ENCODE peak calls at places on chromosomes 13 and 19, in six cellular contexts. One of them, this sample, is unnamed.

GRCh38 chr19:37955986-37956385 is 49.0 kb downstream of the SIPA1L3 start:
- DNase-seq in K562: no peak
- DNase-seq in HepG2: no peak
- DNase-seq in H1: no peak
- DNase-seq in GM12878: no peak
- DNase-seq in HCT116: no peak
- DNase-seq in this sample: no peak

GRCh38 chr19:45442408-45442926 is 18.8 kb upstream of the ERCC1 start:
- DNase-seq in K562: no peak
- DNase-seq in HepG2: no peak
- DNase-seq in H1: no peak
- DNase-seq in GM12878: no peak
- DNase-seq in HCT116: no peak
- DNase-seq in this sample: no peak

GRCh38 chr19:46115396-46116109 is 8.9 kb downstream of the IGFL3 start:
- DNase-seq in K562: no peak
- DNase-seq in HepG2: no peak
- DNase-seq in H1: no peak
- DNase-seq in GM12878: peak; percentile 31
- DNase-seq in HCT116: peak; percentile 33
- DNase-seq in this sample: no peak

GRCh38 chr13:96091164-96091931 is 1.4 kb downstream of the HS6ST3 start:
- DNase-seq in K562: no peak
- DNase-seq in HepG2: no peak
- DNase-seq in H1: no peak
- DNase-seq in GM12878: no peak
- DNase-seq in HCT116: no peak
- DNase-seq in this sample: no peak

GRCh38 chr13:40101708-40102359 is 446.4 kb downstream of the COG6 start:
- DNase-seq in K562: no peak
- DNase-seq in HepG2: no peak
- DNase-seq in H1: no peak
- DNase-seq in GM12878: peak; percentile 54
- DNase-seq in HCT116: no peak
- DNase-seq in this sample: no peak

GRCh38 chr13:34085199-34085598 is 267.2 kb downstream of the RFC3 start:
- DNase-seq in K562: no peak
- DNase-seq in HepG2: no peak
- DNase-seq in H1: no peak
- DNase-seq in GM12878: no peak
- DNase-seq in HCT116: no peak
- DNase-seq in this sample: no peak

GRCh38 chr19:45403781-45404556 is 900 bp downstream of the PPP1R13L start:
- DNase-seq in K562: peak; percentile 89
- DNase-seq in HepG2: peak; percentile 70
- DNase-seq in H1: no peak
- DNase-seq in GM12878: no peak
- DNase-seq in HCT116: no peak
- DNase-seq in this sample: no peak

GRCh38 chr13:48600374-48601364 is 53.1 kb upstream of the CYSLTR2 start:
- DNase-seq in K562: no peak
- DNase-seq in HepG2: peak; percentile 32
- DNase-seq in H1: no peak
- DNase-seq in GM12878: no peak
- DNase-seq in HCT116: no peak
- DNase-seq in this sample: no peak

GRCh38 chr19:862529-863304 is 3.3 kb downstream of the CFD start:
- DNase-seq in K562: peak; percentile 91
- DNase-seq in HepG2: no peak
- DNase-seq in H1: peak; percentile 70
- DNase-seq in GM12878: peak; percentile 12
- DNase-seq in HCT116: no peak
- DNase-seq in this sample: peak; percentile 39

GRCh38 chr13:59230484-59231264 is 933.1 kb downstream of the DIAPH3 start:
- DNase-seq in K562: no peak
- DNase-seq in HepG2: no peak
- DNase-seq in H1: no peak
- DNase-seq in GM12878: no peak
- DNase-seq in HCT116: no peak
- DNase-seq in this sample: no peak

GRCh38 chr13:94178625-94179244 is 300.7 kb downstream of the DCT start:
- DNase-seq in K562: no peak
- DNase-seq in HepG2: peak; percentile 53
- DNase-seq in H1: no peak
- DNase-seq in GM12878: no peak
- DNase-seq in HCT116: no peak
- DNase-seq in this sample: no peak

GRCh38 chr13:44819762-44820161 is 169.5 kb downstream of the NUFIP1 start:
- DNase-seq in K562: no peak
- DNase-seq in HepG2: no peak
- DNase-seq in H1: no peak
- DNase-seq in GM12878: no peak
- DNase-seq in HCT116: no peak
- DNase-seq in this sample: no peak

GRCh38 chr19:7887408-7888144 is 734 bp upstream of the LRRC8E start:
- DNase-seq in K562: no peak
- DNase-seq in HepG2: no peak
- DNase-seq in H1: no peak
- DNase-seq in GM12878: no peak
- DNase-seq in HCT116: no peak
- DNase-seq in this sample: no peak

GRCh38 chr13:98147521-98147920 is 4.6 kb downstream of the FARP1 start:
- DNase-seq in K562: no peak
- DNase-seq in HepG2: peak; percentile 77
- DNase-seq in H1: no peak
- DNase-seq in GM12878: no peak
- DNase-seq in HCT116: no peak
- DNase-seq in this sample: no peak

GRCh38 chr13:57638147-57638890 is 6.8 kb downstream of the PCDH17 start:
- DNase-seq in K562: no peak
- DNase-seq in HepG2: no peak
- DNase-seq in H1: no peak
- DNase-seq in GM12878: no peak
- DNase-seq in HCT116: no peak
- DNase-seq in this sample: no peak

GRCh38 chr19:48868196-48868886 is at the start of gene PLEKHA4:
- DNase-seq in K562: peak; percentile 63
- DNase-seq in HepG2: no peak
- DNase-seq in H1: no peak
- DNase-seq in GM12878: no peak
- DNase-seq in HCT116: no peak
- DNase-seq in this sample: no peak
- H3K4me1 ChIP-seq in K562: peaks cover 51% of the 10 kb centered on the region
- H3K4me1 ChIP-seq in HepG2: peaks cover 27% of the 10 kb centered on the region
- H3K4me1 ChIP-seq in H1: peaks cover 18% of the 10 kb centered on the region
- H3K4me1 ChIP-seq in GM12878: peaks cover 33% of the 10 kb centered on the region
- H3K4me1 ChIP-seq in HCT116: peaks cover 27% of the 10 kb centered on the region
- H3K4me1 ChIP-seq in this sample: peaks cover 4% of the 10 kb centered on the region

GRCh38 chr19:55453861-55454260 is 7.6 kb downstream of the ISOC2 start:
- DNase-seq in K562: no peak
- DNase-seq in HepG2: no peak
- DNase-seq in H1: no peak
- DNase-seq in GM12878: no peak
- DNase-seq in HCT116: no peak
- DNase-seq in this sample: no peak

GRCh38 chr19:55454787-55455243 is 6.6 kb downstream of the ISOC2 start:
- DNase-seq in K562: peak; percentile 77
- DNase-seq in HepG2: peak; percentile 34
- DNase-seq in H1: no peak
- DNase-seq in GM12878: no peak
- DNase-seq in HCT116: no peak
- DNase-seq in this sample: no peak

GRCh38 chr19:55451522-55452380 is 8.7 kb upstream of the SHISA7 start:
- DNase-seq in K562: peak; percentile 44
- DNase-seq in HepG2: no peak
- DNase-seq in H1: no peak
- DNase-seq in GM12878: no peak
- DNase-seq in HCT116: no peak
- DNase-seq in this sample: no peak

GRCh38 chr19:55451163-55451521 is 8.0 kb upstream of the SHISA7 start:
- DNase-seq in K562: no peak
- DNase-seq in HepG2: no peak
- DNase-seq in H1: no peak
- DNase-seq in GM12878: no peak
- DNase-seq in HCT116: no peak
- DNase-seq in this sample: no peak

GRCh38 chr19:55452381-55453325 is 8.8 kb downstream of the ISOC2 start:
- DNase-seq in K562: peak; percentile 97
- DNase-seq in HepG2: peak; percentile 44
- DNase-seq in H1: no peak
- DNase-seq in GM12878: no peak
- DNase-seq in HCT116: no peak
- DNase-seq in this sample: peak; percentile 54
- TF ChIP-seq YY1 in K562: no peak
- TF ChIP-seq YY1 in HepG2: no peak
- TF ChIP-seq YY1 in H1: no peak
- TF ChIP-seq YY1 in GM12878: no peak
- TF ChIP-seq YY1 in HCT116: no peak
- TF ChIP-seq YY1 in this sample: no peak

GRCh38 chr13:27427663-27428062 is 3.2 kb downstream of the GTF3A start:
- DNase-seq in K562: no peak
- DNase-seq in HepG2: no peak
- DNase-seq in H1: no peak
- DNase-seq in GM12878: no peak
- DNase-seq in HCT116: no peak
- DNase-seq in this sample: no peak

GRCh38 chr13:27424246-27425150 is at the start of gene GTF3A:
- DNase-seq in K562: peak; percentile 87
- DNase-seq in HepG2: peak; percentile 59
- DNase-seq in H1: peak; percentile 46
- DNase-seq in GM12878: peak; percentile 71
- DNase-seq in HCT116: peak; percentile 54
- DNase-seq in this sample: peak; percentile 63

GRCh38 chr13:27425151-27425917 is 915 bp downstream of the GTF3A start:
- DNase-seq in K562: no peak
- DNase-seq in HepG2: no peak
- DNase-seq in H1: no peak
- DNase-seq in GM12878: no peak
- DNase-seq in HCT116: no peak
- DNase-seq in this sample: no peak

GRCh38 chr13:27428160-27428559 is 3.7 kb downstream of the GTF3A start:
- DNase-seq in K562: peak; percentile 67
- DNase-seq in HepG2: no peak
- DNase-seq in H1: no peak
- DNase-seq in GM12878: no peak
- DNase-seq in HCT116: no peak
- DNase-seq in this sample: no peak

GRCh38 chr13:27425918-27426630 is 1.7 kb downstream of the GTF3A start:
- DNase-seq in K562: peak; percentile 81
- DNase-seq in HepG2: peak; percentile 62
- DNase-seq in H1: no peak
- DNase-seq in GM12878: peak; percentile 68
- DNase-seq in HCT116: peak; percentile 85
- DNase-seq in this sample: no peak
- H3K9ac ChIP-seq in K562: peak overlapping the region; percentile 98
- H3K9ac ChIP-seq in HepG2: peak overlapping the region; percentile 79
- H3K9ac ChIP-seq in H1: no peak overlapping the region
- H3K9ac ChIP-seq in GM12878: peak overlapping the region; percentile 85
- H3K9ac ChIP-seq in HCT116: peak overlapping the region; percentile 80
- H3K9ac ChIP-seq in this sample: peak overlapping the region; percentile 24

GRCh38 chr13:112203614-112204013 is 136.7 kb downstream of the SOX1 start:
- DNase-seq in K562: no peak
- DNase-seq in HepG2: no peak
- DNase-seq in H1: no peak
- DNase-seq in GM12878: no peak
- DNase-seq in HCT116: no peak
- DNase-seq in this sample: no peak
- H3K4me1 ChIP-seq in K562: no peaks in the 10 kb centered on the region
- H3K4me1 ChIP-seq in HepG2: no peaks in the 10 kb centered on the region
- H3K4me1 ChIP-seq in H1: peaks cover 13% of the 10 kb centered on the region
- H3K4me1 ChIP-seq in GM12878: no peaks in the 10 kb centered on the region
- H3K4me1 ChIP-seq in HCT116: no peaks in the 10 kb centered on the region
- H3K4me1 ChIP-seq in this sample: no peaks in the 10 kb centered on the region

GRCh38 chr13:36341718-36342117 is 4.5 kb downstream of the SPART start:
- DNase-seq in K562: no peak
- DNase-seq in HepG2: no peak
- DNase-seq in H1: no peak
- DNase-seq in GM12878: no peak
- DNase-seq in HCT116: no peak
- DNase-seq in this sample: no peak
- TF ChIP-seq YY1 in K562: no peak
- TF ChIP-seq YY1 in HepG2: no peak
- TF ChIP-seq YY1 in H1: no peak
- TF ChIP-seq YY1 in GM12878: no peak
- TF ChIP-seq YY1 in HCT116: no peak
- TF ChIP-seq YY1 in this sample: no peak

GRCh38 chr19:9151367-9151766 is 11.2 kb downstream of the ZNF317 start:
- DNase-seq in K562: no peak
- DNase-seq in HepG2: no peak
- DNase-seq in H1: no peak
- DNase-seq in GM12878: no peak
- DNase-seq in HCT116: no peak
- DNase-seq in this sample: no peak

GRCh38 chr19:9159891-9160290 is 18.9 kb upstream of the OR7D2 start:
- DNase-seq in K562: no peak
- DNase-seq in HepG2: no peak
- DNase-seq in H1: no peak
- DNase-seq in GM12878: no peak
- DNase-seq in HCT116: no peak
- DNase-seq in this sample: no peak

GRCh38 chr19:9155591-9155990 is 15.4 kb downstream of the ZNF317 start:
- DNase-seq in K562: no peak
- DNase-seq in HepG2: no peak
- DNase-seq in H1: no peak
- DNase-seq in GM12878: no peak
- DNase-seq in HCT116: no peak
- DNase-seq in this sample: no peak

GRCh38 chr19:9161427-9161826 is 17.4 kb upstream of the OR7D2 start:
- DNase-seq in K562: no peak
- DNase-seq in HepG2: no peak
- DNase-seq in H1: no peak
- DNase-seq in GM12878: no peak
- DNase-seq in HCT116: no peak
- DNase-seq in this sample: no peak

DNA sequence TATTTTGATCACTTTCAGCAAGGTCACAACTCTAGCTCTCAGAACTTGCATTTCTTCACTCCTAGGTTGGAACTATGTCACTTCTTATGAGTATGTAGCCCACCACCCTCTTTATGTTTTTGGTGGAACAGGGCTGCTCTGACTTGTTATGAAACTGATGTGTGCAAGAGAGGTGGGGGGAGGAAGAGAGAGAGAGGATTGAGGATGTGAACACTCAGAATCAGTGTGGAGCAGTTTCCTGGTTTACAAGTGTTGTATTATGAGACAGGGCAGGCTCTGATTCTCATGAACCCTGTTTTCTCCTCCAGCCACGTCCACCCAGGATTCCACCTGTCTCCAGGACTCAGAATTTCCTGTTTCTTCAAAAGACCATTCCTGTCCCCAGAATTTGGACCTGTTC is 16.1 kb downstream of the ZNF317 start:
- DNase-seq in K562: no peak
- DNase-seq in HepG2: no peak
- DNase-seq in H1: no peak
- DNase-seq in GM12878: no peak
- DNase-seq in HCT116: no peak
- DNase-seq in this sample: no peak
- H3K9ac ChIP-seq in K562: no peak overlapping the region
- H3K9ac ChIP-seq in HepG2: no peak overlapping the region
- H3K9ac ChIP-seq in H1: no peak overlapping the region
- H3K9ac ChIP-seq in GM12878: no peak overlapping the region
- H3K9ac ChIP-seq in HCT116: no peak overlapping the region
- H3K9ac ChIP-seq in this sample: no peak overlapping the region